ENCODE peak calls at places on chromosomes 16 and 17, in five cellular contexts. Z is NT2/D1, I is H1, O is HepG2, V is GM12878. K is an unnamed sample.
A peak's percentile ranks its signal among the peaks of the same experiment; 100 is the strongest.

GRCh38 chr16:50861926-50862325 is 120.0 kb downstream of the CYLD start:
- DNase-seq in Z (no peak), I (no peak), O (peak; percentile 86), V (no peak), K (no peak)

GRCh38 chr17:28324272-28324745 is 5.3 kb downstream of the TMEM97 start:
- DNase-seq in Z (no peak), I (peak; percentile 13), O (no peak), V (no peak), K (no peak)

GRCh38 chr17:10842658-10843057 is 4.8 kb upstream of the PIRT start:
- DNase-seq in Z (no peak), I (no peak), O (no peak), V (no peak), K (no peak)

GRCh38 chr16:24255446-24256352 is at the start of gene CACNG3:
- DNase-seq in Z (peak; percentile 82), I (peak; percentile 96), O (peak; percentile 37), V (no peak), K (peak; percentile 75)

GRCh38 chr17:35808240-35808961 is 883 bp upstream of the TAF15 start:
- DNase-seq in Z (no peak), I (no peak), O (no peak), V (no peak), K (no peak)

GRCh38 chr17:82754297-82755208 is 2.7 kb downstream of the TBCD start:
- DNase-seq in Z (no peak), I (peak; percentile 68), O (no peak), V (no peak), K (peak; percentile 65)

GRCh38 chr16:23187341-23187740 is 4.8 kb downstream of the SCNN1G start:
- DNase-seq in Z (no peak), I (no peak), O (no peak), V (no peak), K (no peak)

GRCh38 chr16:24610421-24610765 is 71.0 kb downstream of the RBBP6 start:
- DNase-seq in Z (peak; percentile 33), I (no peak), O (no peak), V (no peak), K (no peak)

GRCh38 chr16:31177136-31177535 is 2.8 kb upstream of the FUS start:
- DNase-seq in Z (no peak), I (no peak), O (no peak), V (no peak), K (no peak)

GRCh38 chr17:50608700-50609375 is 25.8 kb upstream of the ABCC3 start:
- DNase-seq in Z (no peak), I (no peak), O (no peak), V (no peak), K (no peak)

GRCh38 chr17:27207073-27207511 is 86.8 kb upstream of the WSB1 start:
- DNase-seq in Z (no peak), I (no peak), O (no peak), V (no peak), K (no peak)

GRCh38 chr16:63925221-63925620 is 1196.6 kb downstream of the CDH11 start:
- DNase-seq in Z (no peak), I (no peak), O (no peak), V (no peak), K (no peak)

GRCh38 chr17:79048826-79049755 is 25.1 kb downstream of the C1QTNF1 start:
- DNase-seq in Z (no peak), I (no peak), O (no peak), V (no peak), K (no peak)

GRCh38 chr16:67480833-67481560 is at the start of gene ATP6V0D1:
- DNase-seq in Z (peak; percentile 96), I (peak; percentile 99), O (peak; percentile 96), V (peak; percentile 94), K (peak; percentile 99)

GRCh38 chr17:51493206-51493605 is 232.9 kb downstream of the UTP18 start:
- DNase-seq in Z (no peak), I (no peak), O (no peak), V (no peak), K (no peak)

GRCh38 chr17:39724731-39725130 is 5.6 kb downstream of the MIEN1 start:
- DNase-seq in Z (no peak), I (no peak), O (no peak), V (no peak), K (no peak)

GRCh38 chr17:76588182-76588581 is 2.5 kb upstream of the ST6GALNAC2 start:
- DNase-seq in Z (no peak), I (no peak), O (no peak), V (no peak), K (no peak)

GRCh38 chr16:89598199-89598598 is 15.2 kb upstream of the DPEP1 start:
- DNase-seq in Z (no peak), I (no peak), O (no peak), V (no peak), K (peak; percentile 35)

GRCh38 chr17:67156269-67157199 is 88.5 kb downstream of the HELZ start:
- DNase-seq in Z (no peak), I (no peak), O (no peak), V (no peak), K (no peak)

GRCh38 chr16:1674306-1674705 is 3.8 kb upstream of the JPT2 start:
- DNase-seq in Z (no peak), I (no peak), O (no peak), V (no peak), K (no peak)

GRCh38 chr16:80627108-80627507 is 86.3 kb downstream of the DYNLRB2 start:
- DNase-seq in Z (no peak), I (no peak), O (no peak), V (no peak), K (no peak)

GRCh38 chr17:36629252-36629847 is 28.0 kb downstream of the MRM1 start:
- DNase-seq in Z (peak; percentile 46), I (peak; percentile 99), O (peak; percentile 55), V (peak; percentile 12), K (peak; percentile 74)

GRCh38 chr16:1048442-1049112 is 24.0 kb upstream of the SSTR5 start:
- DNase-seq in Z (peak; percentile 65), I (peak; percentile 81), O (peak; percentile 14), V (no peak), K (peak; percentile 83)

GRCh38 chr17:1720856-1721386 is 3.6 kb upstream of the WDR81 start:
- DNase-seq in Z (no peak), I (peak; percentile 85), O (peak; percentile 51), V (no peak), K (peak; percentile 48)

DNA sequence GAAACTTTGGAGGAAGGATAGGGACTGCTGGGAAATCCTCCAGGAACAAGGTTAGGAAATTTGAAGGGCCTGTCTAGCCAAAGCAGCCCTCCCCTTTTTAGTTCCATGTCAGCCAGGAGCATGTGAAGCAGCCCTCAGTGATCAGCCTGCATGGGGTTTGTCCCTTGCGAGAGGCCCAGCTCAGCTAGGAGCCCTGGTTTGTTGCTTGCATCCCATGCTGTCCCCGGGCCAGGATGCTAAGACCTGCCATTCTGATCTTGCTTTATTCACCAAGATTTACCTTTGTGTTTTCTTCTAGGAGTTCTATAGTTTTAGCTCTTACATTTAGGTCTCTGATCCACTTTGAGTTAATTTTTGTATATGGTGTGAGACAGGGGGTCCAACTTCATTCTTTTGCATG is 27.6 kb downstream of the CLUAP1 start:
- DNase-seq in Z (no peak), I (no peak), O (no peak), V (no peak), K (no peak)
- TF ChIP-seq SUZ12 in Z (no peak), I (no peak), O (no peak), V (no peak), K (no peak)

GRCh38 chr17:64496786-64497564 is at the start of gene POLG2:
- DNase-seq in Z (peak; percentile 85), I (peak; percentile 94), O (peak; percentile 92), V (peak; percentile 75), K (peak; percentile 93)

GRCh38 chr17:64496348-64496785 is 487 bp downstream of the POLG2 start:
- DNase-seq in Z (no peak), I (no peak), O (no peak), V (no peak), K (no peak)

GRCh38 chr17:64492481-64493109 is 4.3 kb downstream of the POLG2 start:
- DNase-seq in Z (no peak), I (no peak), O (no peak), V (no peak), K (no peak)

GRCh38 chr17:64491995-64492394 is 4.9 kb downstream of the POLG2 start:
- DNase-seq in Z (no peak), I (no peak), O (no peak), V (no peak), K (no peak)

DNA sequence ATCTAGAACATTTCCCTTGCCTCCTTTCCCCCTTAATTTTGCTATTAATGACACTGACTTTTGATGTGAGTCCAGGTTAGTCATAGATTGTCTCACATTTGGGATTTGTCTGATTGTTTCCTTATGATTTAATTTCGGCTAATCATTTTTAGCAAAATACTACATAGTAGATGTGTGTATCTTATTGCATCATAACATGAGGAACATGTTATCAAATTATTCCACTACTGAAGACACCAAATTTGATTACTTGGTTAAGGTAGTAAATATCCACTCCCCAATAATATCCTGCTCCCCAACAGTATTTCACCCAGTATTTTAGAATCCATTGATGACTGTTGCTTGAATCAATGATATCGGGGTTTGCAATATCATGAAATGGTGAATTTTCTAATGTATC is 2.7 kb downstream of the POLG2 start:
- DNase-seq in Z (no peak), I (no peak), O (no peak), V (no peak), K (no peak)
- TF ChIP-seq SUZ12 in Z (no peak), I (no peak), O (no peak), V (no peak), K (no peak)

DNA sequence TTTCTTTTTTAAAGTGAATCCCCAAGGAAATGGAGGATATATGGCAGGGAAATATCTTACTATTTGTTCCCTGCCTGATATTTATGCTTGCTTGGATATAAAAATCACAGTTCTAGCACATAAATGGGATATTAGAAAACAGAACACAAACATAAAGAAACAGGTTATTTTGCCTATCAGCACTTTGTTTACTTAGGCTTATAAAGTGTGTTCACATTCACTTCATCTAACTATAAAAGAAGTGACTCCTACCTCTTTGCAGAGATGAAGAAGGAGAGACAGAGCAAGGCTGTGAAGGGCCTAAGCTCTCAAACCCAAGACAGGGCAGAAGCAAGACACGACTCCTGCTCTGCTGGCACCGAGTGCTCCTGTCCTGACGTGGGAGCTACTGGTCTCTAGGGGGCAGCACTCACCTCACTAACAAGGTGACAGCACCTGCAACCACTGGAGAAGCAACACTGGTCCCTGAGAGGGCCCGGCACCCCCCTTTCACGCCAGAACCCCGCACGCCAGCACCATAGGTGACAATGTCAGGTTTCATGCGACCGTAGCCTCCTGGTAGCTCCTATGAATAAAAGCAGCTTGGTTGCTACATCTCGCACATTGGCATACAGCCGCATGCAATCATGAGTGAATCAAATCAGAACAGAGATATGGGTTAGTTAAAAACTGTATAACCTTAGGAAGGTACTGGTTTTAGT is 32.0 kb downstream of the MBTPS1 start:
- DNase-seq in Z (peak; percentile 71), I (peak; percentile 80), O (peak; percentile 78), V (peak; percentile 28), K (peak; percentile 81)
- TF ChIP-seq SUZ12 in Z (no peak), I (no peak), O (no peak), V (no peak), K (no peak)

DNA sequence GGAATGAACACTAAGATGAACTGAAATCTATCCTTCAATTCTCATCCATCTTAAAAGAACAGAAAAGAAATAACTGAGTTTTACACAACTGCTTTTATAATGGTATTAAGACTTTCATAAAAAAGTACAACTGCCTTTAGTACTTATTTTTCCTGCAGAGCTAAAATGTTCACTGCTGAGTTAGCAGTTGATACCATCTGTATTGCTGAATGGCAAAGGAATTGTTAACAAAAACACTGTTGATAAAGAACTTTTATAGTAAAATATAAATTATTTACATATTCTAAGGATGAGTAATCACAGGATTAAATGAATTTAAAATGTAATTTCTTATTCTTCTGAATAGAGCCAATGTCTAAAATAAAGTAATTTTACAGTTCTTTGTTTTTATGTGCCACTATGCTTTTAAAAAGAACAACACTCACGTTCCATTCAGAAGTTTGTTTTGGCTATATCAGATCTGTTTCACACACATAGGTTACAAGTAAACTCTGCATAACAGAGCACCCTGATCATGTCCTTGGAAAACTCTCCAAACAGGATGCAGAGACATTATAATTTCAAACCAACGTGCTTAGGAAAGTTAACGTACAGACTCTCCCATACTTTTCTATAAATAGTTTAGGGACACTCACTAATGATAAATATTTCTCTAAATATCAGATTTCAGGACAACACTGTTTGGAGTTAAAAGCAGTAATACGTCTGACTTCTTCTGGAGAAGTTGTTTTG is 151.1 kb downstream of the ITFG1 start:
- DNase-seq in Z (no peak), I (no peak), O (no peak), V (no peak), K (no peak)
- TF ChIP-seq SUZ12 in Z (no peak), I (no peak), O (no peak), V (no peak), K (no peak)